ENCODE peak calls at places on chromosomes 2 and 18, in nine cellular contexts. V is BJ, J is heart left ventricle, T is testis, I is iPS DF 6.9, U is PC-9, E is astrocyte, Q is sigmoid colon, B is hepatocyte. O is an unnamed sample.
A peak's percentile ranks its signal among the peaks of the same experiment; 100 is the strongest.

GRCh38 chr2:27303093-27304025 is 4.9 kb downstream of the UCN start:
- DNase-seq in V (no peak), J (no peak), T (peak; percentile 69), I (no peak), U (peak; percentile 36), E (peak; percentile 32), Q (no peak), B (peak; percentile 83), O (peak; percentile 82)

GRCh38 chr18:23260932-23261590 is 125.8 kb downstream of the CABLES1 start:
- DNase-seq in V (no peak), J (no peak), T (no peak), I (no peak), U (no peak), E (no peak), Q (no peak), B (no peak), O (no peak)

GRCh38 chr18:2406544-2406943 is 164.8 kb downstream of the METTL4 start:
- DNase-seq in V (peak; percentile 24), J (no peak), T (no peak), I (no peak), U (no peak), E (peak; percentile 63), Q (no peak), B (peak; percentile 12), O (no peak)

GRCh38 chr2:197378494-197378972 is 56.3 kb downstream of the SF3B1 start:
- DNase-seq in V (no peak), J (peak; percentile 45), T (peak; percentile 44), I (peak; percentile 39), U (peak; percentile 27), E (peak; percentile 18), Q (no peak), B (peak; percentile 66), O (peak; percentile 77)

GRCh38 chr2:68806511-68807109 is 64.6 kb downstream of the BMP10 start:
- DNase-seq in V (no peak), J (no peak), T (no peak), I (no peak), U (no peak), E (peak; percentile 80), Q (no peak), B (no peak), O (no peak)

GRCh38 chr2:39494784-39495251 is 57.7 kb upstream of the MAP4K3 start:
- DNase-seq in V (peak; percentile 96), J (peak; percentile 47), T (no peak), I (no peak), U (peak; percentile 67), E (peak; percentile 99), Q (no peak), B (peak; percentile 46), O (peak; percentile 22)

GRCh38 chr18:63980027-63980426 is 10.1 kb downstream of the SERPINB8 start:
- DNase-seq in V (no peak), J (no peak), T (no peak), I (no peak), U (no peak), E (no peak), Q (no peak), B (no peak), O (no peak)

GRCh38 chr18:75958683-75959082 is 531.2 kb upstream of the SMIM21 start:
- DNase-seq in V (no peak), J (no peak), T (no peak), I (no peak), U (no peak), E (no peak), Q (no peak), B (no peak), O (no peak)

GRCh38 chr2:233571462-233571861 is 4.9 kb upstream of the USP40 start:
- DNase-seq in V (no peak), J (no peak), T (no peak), I (no peak), U (no peak), E (no peak), Q (no peak), B (no peak), O (no peak)

GRCh38 chr18:79393181-79393598 is 2.5 kb upstream of the NFATC1 start:
- DNase-seq in V (no peak), J (no peak), T (no peak), I (no peak), U (no peak), E (no peak), Q (peak; percentile 76), B (no peak), O (peak; percentile 86)

GRCh38 chr2:53058526-53058925 is 709.1 kb upstream of the CHAC2 start:
- DNase-seq in V (no peak), J (no peak), T (no peak), I (peak; percentile 13), U (peak; percentile 6), E (peak; percentile 38), Q (no peak), B (peak; percentile 19), O (peak; percentile 2)

GRCh38 chr2:221817878-221818277 is 245.8 kb upstream of the EPHA4 start:
- DNase-seq in V (no peak), J (no peak), T (no peak), I (no peak), U (no peak), E (no peak), Q (no peak), B (no peak), O (no peak)

GRCh38 chr2:175600024-175600831 is 401.8 kb downstream of the LNPK start:
- DNase-seq in V (peak; percentile 84), J (no peak), T (no peak), I (no peak), U (no peak), E (no peak), Q (no peak), B (no peak), O (no peak)

GRCh38 chr2:8276071-8276470 is 405.8 kb upstream of the ID2 start:
- DNase-seq in V (no peak), J (no peak), T (no peak), I (no peak), U (no peak), E (no peak), Q (no peak), B (no peak), O (no peak)

GRCh38 chr2:100588071-100588786 is 25.4 kb downstream of the PDCL3 start:
- DNase-seq in V (peak; percentile 25), J (no peak), T (no peak), I (no peak), U (no peak), E (peak; percentile 75), Q (no peak), B (no peak), O (no peak)

GRCh38 chr2:3423492-3424170 is 44.1 kb downstream of the TRAPPC12 start:
- DNase-seq in V (no peak), J (peak; percentile 68), T (peak; percentile 86), I (peak; percentile 31), U (peak; percentile 61), E (peak; percentile 5), Q (no peak), B (peak; percentile 47), O (peak; percentile 92)

DNA sequence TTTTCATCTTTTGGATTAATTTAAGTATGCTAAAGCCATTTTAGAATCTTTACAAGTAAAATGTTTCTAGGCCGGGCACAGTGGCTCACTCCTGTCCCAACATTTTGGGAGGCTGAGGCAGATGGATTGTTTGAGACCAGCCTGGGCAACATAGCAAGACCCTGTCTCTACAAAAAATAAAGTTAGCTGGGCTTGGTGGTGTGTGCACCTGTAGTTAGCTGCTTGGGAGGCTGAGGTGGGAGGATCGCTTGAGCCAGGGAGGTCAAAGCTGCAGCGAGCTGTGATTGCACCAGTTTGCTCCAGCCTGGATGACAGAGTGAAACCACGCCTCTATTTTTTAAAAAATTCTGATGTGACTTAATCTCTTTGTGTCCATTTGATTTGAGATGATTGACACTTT is 3.9 kb downstream of the PPM1B start:
- DNase-seq in V (no peak), J (no peak), T (no peak), I (no peak), U (no peak), E (no peak), Q (no peak), B (no peak), O (no peak)
- H3K4me3 ChIP-seq in V (no peak overlapping the region), J (no peak overlapping the region), T (no peak overlapping the region), I (no peak overlapping the region), U (no peak overlapping the region), E (no peak overlapping the region), Q (no peak overlapping the region), B (no peak overlapping the region), O (no peak overlapping the region)

DNA sequence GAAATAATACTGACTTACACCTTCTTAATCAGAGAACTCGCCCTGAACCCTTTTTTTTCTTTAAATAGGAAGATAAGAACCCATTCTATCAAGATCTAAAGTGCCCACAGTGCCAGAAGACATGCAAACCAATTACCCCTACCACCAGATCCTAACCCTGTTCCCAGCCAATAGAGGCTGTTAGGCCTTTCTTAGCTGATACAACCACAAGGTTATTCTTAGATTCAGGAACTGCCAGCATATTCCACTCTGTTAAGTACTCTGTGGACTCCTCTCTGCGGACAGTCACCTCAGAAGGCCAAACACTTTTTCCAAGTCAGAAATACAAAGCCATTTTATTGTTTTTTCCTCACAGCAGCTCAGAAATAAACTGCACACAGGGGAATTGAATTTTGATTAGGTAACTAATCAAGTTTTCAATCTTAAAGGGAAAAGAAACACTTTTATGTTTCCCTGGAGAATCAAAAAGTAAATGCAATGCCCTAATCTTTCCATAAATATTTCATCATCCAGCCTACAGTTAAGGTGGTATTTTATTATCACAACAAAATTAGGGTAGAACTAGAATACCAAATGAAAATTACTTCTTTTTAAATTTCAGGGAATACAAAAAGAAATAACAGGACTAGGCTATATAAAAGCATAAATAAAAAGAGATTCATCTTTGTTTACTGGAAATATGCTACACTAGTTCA is 111.4 kb downstream of the NBAS start:
- DNase-seq in V (no peak), J (no peak), T (no peak), I (no peak), U (no peak), E (no peak), Q (no peak), B (no peak), O (peak; percentile 22)
- H3K27me3 ChIP-seq in V (no peaks in the 10 kb centered on the region), J (no peaks in the 10 kb centered on the region), T (no peaks in the 10 kb centered on the region), I (no peaks in the 10 kb centered on the region), U (no peaks in the 10 kb centered on the region), E (no peaks in the 10 kb centered on the region), Q (no peaks in the 10 kb centered on the region), B (no peaks in the 10 kb centered on the region), O (no peaks in the 10 kb centered on the region)

DNA sequence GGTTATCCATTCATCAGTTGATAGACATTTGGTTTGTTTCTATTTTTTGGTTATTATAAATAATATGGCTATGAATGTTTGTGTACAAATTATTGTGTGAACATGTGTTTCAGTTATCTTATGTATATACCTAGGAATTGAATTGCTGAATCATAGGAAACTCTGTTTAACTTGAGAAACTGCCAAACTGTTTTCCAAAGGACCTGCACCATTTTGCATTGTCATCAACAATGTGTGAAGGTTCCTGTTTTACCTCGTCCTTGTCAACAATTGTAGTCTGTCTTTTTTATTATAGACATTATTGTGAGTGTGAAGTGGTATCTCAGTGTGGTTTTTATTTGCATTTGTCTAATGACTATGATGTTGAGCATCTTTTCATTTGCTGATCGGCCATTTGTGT is 17.1 kb downstream of the PDK1 start:
- DNase-seq in V (no peak), J (no peak), T (no peak), I (no peak), U (no peak), E (no peak), Q (no peak), B (no peak), O (no peak)
- H3K36me3 ChIP-seq in V (peaks cover 11% of the 10 kb centered on the region), J (peaks cover 9% of the 10 kb centered on the region), T (no peaks in the 10 kb centered on the region), I (no peaks in the 10 kb centered on the region), U (peaks cover 77% of the 10 kb centered on the region), E (peaks cover 9% of the 10 kb centered on the region), Q (peaks cover 37% of the 10 kb centered on the region), B (no peaks in the 10 kb centered on the region), O (peaks cover 1% of the 10 kb centered on the region)

DNA sequence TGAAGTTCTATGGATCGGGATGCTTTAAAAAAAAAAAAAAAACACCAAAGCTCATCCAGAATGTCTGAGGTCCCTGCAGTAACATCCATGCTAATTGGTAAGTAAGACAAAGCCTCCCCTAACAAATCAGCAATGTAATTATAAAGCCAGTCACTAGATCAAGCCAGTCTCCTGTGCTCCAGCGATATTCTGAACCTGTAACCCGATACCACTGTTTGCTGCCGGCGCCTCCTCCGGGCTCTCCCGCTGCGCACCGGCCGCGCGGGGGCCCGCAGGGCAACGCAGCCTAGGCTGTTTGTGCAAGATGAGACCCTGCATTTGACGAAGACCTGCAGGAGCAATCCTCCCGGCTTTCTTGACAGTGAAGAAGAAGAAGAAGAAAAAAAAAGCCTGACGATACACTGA is 8.7 kb downstream of the SERTAD2 start:
- DNase-seq in V (no peak), J (peak; percentile 61), T (peak; percentile 77), I (no peak), U (peak; percentile 73), E (peak; percentile 78), Q (peak; percentile 80), B (peak; percentile 73), O (peak; percentile 92)
- H3K4me3 ChIP-seq in V (peak overlapping the region; percentile 47), J (peak overlapping the region; percentile 59), T (peak overlapping the region; percentile 29), I (peak overlapping the region; percentile 15), U (peak overlapping the region; percentile 60), E (peak overlapping the region; percentile 61), Q (peak overlapping the region; percentile 47), B (peak overlapping the region; percentile 14), O (peak overlapping the region; percentile 49)